ENCODE peak calls at places on chromosomes 2 and 18, in six cellular contexts. M is mesendoderm, I is IMR-90, L is H9, X is neuronal stem cell, N is H1. A is an unnamed sample. For H3K4me1, the result is how much of the 10 kb centered on the place peaks cover.

GRCh38 chr2:29202819-29203495 is 87.7 kb downstream of the CLIP4 start:
- DNase-seq in M (peak), I (no peak), L (peak), X (no peak), N (no peak), A (peak)

GRCh38 chr18:53771664-53772063 is 452.8 kb downstream of the MBD2 start:
- DNase-seq in M (no peak), I (no peak), L (no peak), X (no peak), N (no peak), A (no peak)

GRCh38 chr2:48248251-48248933 is 281.6 kb upstream of the STON1 start:
- DNase-seq in M (peak), I (peak), L (peak), X (no peak), N (peak), A (peak)

GRCh38 chr2:197297262-197297661 is 13.3 kb downstream of the ANKRD44 start:
- DNase-seq in M (no peak), I (no peak), L (no peak), X (no peak), N (no peak), A (no peak)

GRCh38 chr2:128293870-128294455 is 24.7 kb downstream of the HS6ST1 start:
- DNase-seq in M (no peak), I (no peak), L (no peak), X (no peak), N (no peak), A (no peak)

GRCh38 chr2:186125625-186126024 is 360.4 kb upstream of the ZC3H15 start:
- DNase-seq in M (no peak), I (no peak), L (no peak), X (no peak), N (no peak), A (no peak)

GRCh38 chr2:189466656-189467055 is 25.4 kb downstream of the WDR75 start:
- DNase-seq in M (peak), I (peak), L (no peak), X (no peak), N (no peak), A (peak)

GRCh38 chr2:216660496-216660895 is 27.3 kb downstream of the IGFBP2 start:
- DNase-seq in M (no peak), I (no peak), L (no peak), X (no peak), N (no peak), A (no peak)

GRCh38 chr2:212897296-212897695 is 254.1 kb downstream of the IKZF2 start:
- DNase-seq in M (no peak), I (peak), L (no peak), X (no peak), N (no peak), A (no peak)

GRCh38 chr2:241014224-241014623 is 15.8 kb downstream of the SNED1 start:
- DNase-seq in M (no peak), I (no peak), L (no peak), X (no peak), N (no peak), A (no peak)

GRCh38 chr2:102055346-102055975 is 63.7 kb downstream of the IL1R2 start:
- DNase-seq in M (no peak), I (peak), L (no peak), X (no peak), N (no peak), A (peak)

GRCh38 chr2:167480232-167480985 is 592.1 kb downstream of the XIRP2 start:
- DNase-seq in M (peak), I (no peak), L (peak), X (no peak), N (no peak), A (no peak)

GRCh38 chr2:1993711-1994682 is 249.7 kb upstream of the PXDN start:
- DNase-seq in M (no peak), I (no peak), L (no peak), X (no peak), N (no peak), A (no peak)

GRCh38 chr2:114405486-114406250 is 36.8 kb upstream of the DPP10 start:
- DNase-seq in M (peak), I (no peak), L (no peak), X (no peak), N (no peak), A (no peak)
- H2BK15ac ChIP-seq in M (no peak), I (no peak), L (no peak), X (no peak), N (no peak), A (no peak)

GRCh38 chr2:100822587-100823248 is 2.8 kb downstream of the NPAS2 start:
- DNase-seq in M (no peak), I (peak), L (no peak), X (no peak), N (no peak), A (peak)

GRCh38 chr2:100821913-100822260 is 1.9 kb downstream of the NPAS2 start:
- DNase-seq in M (no peak), I (no peak), L (no peak), X (no peak), N (no peak), A (no peak)

GRCh38 chr2:100820346-100821254 is 661 bp downstream of the NPAS2 start:
- DNase-seq in M (no peak), I (no peak), L (no peak), X (no peak), N (no peak), A (peak)

GRCh38 chr2:100819365-100820345 is at the start of gene NPAS2:
- DNase-seq in M (peak), I (peak), L (peak), X (no peak), N (no peak), A (peak)

GRCh38 chr2:100821255-100821912 is 1.4 kb downstream of the NPAS2 start:
- DNase-seq in M (no peak), I (no peak), L (no peak), X (no peak), N (no peak), A (peak)
- H3K4me1 ChIP-seq in M (under half), I (under half), L (under half), X (under half), N (under half), A (under half)

GRCh38 chr2:45127321-45127720 is 118.1 kb upstream of the SIX2 start:
- DNase-seq in M (no peak), I (no peak), L (no peak), X (no peak), N (no peak), A (no peak)
- H2BK15ac ChIP-seq in M (no peak), I (peak), L (no peak), X (no peak), N (no peak), A (no peak)

GRCh38 chr2:205451901-205452300 is 230.4 kb upstream of the NRP2 start:
- DNase-seq in M (no peak), I (no peak), L (no peak), X (no peak), N (no peak), A (no peak)

GRCh38 chr2:205453200-205453599 is 229.1 kb upstream of the NRP2 start:
- DNase-seq in M (no peak), I (no peak), L (no peak), X (no peak), N (no peak), A (no peak)

GRCh38 chr2:205448189-205448588 is 234.1 kb upstream of the NRP2 start:
- DNase-seq in M (no peak), I (no peak), L (no peak), X (no peak), N (no peak), A (no peak)
- H3K4me1 ChIP-seq in M (under half), I (under half), L (under half), X (under half), N (under half), A (under half)

DNA sequence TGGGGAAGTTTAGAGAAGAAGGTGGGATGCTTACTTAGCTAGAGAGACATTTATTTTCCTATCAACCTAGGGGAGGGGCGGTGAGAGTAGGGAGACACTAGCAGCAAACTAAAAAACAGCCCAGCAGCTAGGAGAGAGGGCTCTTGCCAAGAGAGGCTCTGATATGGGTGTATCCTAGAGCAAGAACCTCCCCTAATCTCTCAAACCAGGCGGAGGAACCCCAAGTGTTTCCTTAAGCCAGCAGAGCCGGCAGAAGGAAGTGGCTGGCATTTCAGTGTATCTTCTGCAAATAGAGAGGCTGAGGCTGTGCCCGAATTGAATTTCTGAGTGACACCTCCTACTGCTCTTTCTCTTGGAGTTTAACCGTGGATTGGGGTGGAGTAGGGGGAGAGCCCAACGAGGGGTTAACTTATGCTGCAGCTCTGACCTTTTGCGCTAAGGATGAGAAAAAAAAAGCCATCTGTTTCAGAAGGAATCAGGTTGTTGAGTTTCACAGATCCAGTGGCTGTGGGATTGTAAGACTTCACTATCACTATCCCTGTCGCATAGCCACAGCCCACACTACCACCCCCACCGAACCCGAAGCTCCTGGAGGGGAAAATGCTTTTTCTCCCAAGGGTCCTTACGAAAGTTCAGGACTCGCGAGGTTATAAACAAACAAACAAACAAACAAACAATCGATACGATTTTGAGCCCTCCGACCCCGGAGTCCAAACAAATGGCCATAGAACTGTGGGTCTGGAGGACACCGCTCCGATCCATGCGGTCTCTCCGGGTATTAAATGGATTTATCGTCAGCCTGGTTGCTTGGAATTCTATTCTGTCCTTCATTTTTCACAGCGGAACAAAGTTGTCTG is 1.3 kb downstream of the ST8SIA5 start:
- DNase-seq in M (peak), I (no peak), L (no peak), X (peak), N (no peak), A (peak)
- H2BK15ac ChIP-seq in M (no peak), I (no peak), L (no peak), X (no peak), N (no peak), A (no peak)

DNA sequence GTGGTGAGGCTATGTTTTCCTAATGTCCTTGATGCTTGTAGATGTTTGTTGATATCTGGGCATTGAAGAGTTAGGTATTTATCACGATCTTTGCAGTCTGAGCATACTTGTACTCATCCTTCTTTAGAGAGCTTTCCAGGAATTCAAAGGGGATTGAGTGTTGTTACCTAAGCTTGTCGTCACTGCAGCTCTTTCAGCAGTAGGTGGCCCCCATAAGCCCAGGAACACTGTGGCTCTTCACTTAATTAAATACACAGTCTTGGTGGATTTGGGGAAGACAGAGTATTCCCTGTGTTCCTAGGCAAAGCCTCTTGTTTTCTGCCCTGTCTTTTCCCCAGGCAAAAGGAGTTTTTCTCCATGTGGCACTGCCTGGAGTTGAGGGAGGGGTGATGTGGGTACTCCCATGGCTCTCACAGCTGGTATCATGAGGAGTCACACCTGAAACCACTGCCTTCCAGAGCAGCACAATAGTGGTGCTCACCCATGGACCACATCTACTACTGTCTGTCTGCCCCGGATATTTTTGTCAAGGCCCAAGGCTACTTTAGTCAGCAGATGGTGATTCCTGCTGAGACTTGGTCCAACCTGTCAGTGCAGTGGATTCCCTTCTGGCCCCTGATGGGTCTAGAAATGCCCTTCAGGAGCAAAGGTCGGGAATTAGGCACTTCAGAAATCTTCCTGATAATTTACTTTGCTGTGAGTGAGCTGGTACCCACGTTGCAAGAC is 95.7 kb downstream of the GALNT13 start:
- DNase-seq in M (peak), I (no peak), L (no peak), X (no peak), N (no peak), A (no peak)
- H3K4me1 ChIP-seq in M (under half), I (under half), L (under half), X (under half), N (under half), A (under half)

DNA sequence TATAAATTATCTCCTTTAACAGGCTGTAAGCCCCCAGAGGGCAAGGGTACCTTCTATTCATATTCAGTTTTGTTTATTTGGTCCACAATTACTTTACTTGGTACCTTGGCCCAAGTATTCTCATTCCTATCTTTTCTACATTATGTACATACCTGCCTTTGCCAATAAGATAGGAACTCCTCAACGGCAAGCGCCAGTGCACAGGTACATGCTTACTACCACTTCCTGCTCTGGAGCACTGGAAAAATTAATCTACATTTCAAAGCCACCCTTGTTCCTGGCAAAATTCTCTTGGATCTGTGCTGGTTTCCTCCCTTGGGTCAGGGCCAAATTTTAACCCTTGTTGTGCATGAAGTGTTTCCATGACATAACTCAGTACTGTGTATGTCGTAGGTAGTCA is 34.3 kb upstream of the LMAN1 start:
- DNase-seq in M (no peak), I (no peak), L (no peak), X (no peak), N (no peak), A (no peak)
- H2BK15ac ChIP-seq in M (no peak), I (no peak), L (no peak), X (no peak), N (no peak), A (no peak)

DNA sequence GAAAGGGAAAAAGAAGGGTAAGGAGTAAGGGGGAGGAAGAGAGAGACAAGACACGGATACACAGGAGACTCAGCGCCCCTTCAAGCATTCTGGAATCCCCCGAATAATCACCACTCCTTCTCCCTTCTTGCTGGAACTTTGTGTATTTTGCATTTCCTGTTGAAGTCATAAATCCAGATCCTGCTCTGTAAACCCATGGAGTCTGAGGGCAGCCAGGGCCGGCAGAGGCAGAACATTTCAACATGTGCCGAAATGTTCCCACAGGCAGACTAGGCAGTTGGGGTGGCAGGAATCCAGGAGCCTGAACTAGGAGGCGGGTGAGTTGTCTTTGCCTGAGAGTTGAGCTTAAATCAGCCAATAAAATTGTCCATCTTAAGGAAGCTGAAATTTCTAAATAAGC is 193.1 kb downstream of the SH3RF3 start:
- DNase-seq in M (no peak), I (peak), L (no peak), X (no peak), N (no peak), A (peak)
- H3K4me1 ChIP-seq in M (under half), I (under half), L (under half), X (under half), N (under half), A (under half)

GRCh38 chr18:62857278-62857976 is 142.1 kb downstream of the PHLPP1 start:
- DNase-seq in M (no peak), I (no peak), L (no peak), X (no peak), N (no peak), A (no peak)

GRCh38 chr18:62850619-62851306 is 135.4 kb downstream of the PHLPP1 start:
- DNase-seq in M (no peak), I (no peak), L (no peak), X (no peak), N (no peak), A (no peak)

GRCh38 chr18:62848946-62849345 is 133.6 kb downstream of the PHLPP1 start:
- DNase-seq in M (no peak), I (peak), L (no peak), X (no peak), N (no peak), A (no peak)

GRCh38 chr18:62856294-62856693 is 141.0 kb downstream of the PHLPP1 start:
- DNase-seq in M (no peak), I (no peak), L (no peak), X (no peak), N (no peak), A (no peak)

DNA sequence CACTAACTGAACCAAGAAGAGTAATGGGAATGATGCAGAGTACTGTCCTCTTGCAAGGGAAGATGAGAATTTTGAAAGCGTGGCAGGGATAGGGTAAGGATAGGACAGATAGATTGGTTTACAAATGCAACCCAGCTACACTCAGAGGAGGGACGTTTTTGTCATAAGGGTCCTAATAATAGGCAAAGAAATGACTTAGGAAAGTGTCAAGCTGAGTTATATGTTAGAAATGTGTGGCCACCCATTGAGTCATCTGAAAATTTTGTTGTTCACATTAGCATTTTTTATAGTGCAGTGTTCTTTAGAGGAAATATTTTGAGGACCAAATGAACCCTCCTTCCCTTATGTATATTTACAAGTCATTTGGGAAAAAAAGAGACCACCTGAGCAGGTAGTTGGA is 137.5 kb downstream of the PHLPP1 start:
- DNase-seq in M (no peak), I (peak), L (no peak), X (no peak), N (no peak), A (no peak)
- H2BK15ac ChIP-seq in M (no peak), I (no peak), L (no peak), X (no peak), N (no peak), A (no peak)